ENCODE peak calls at places on chromosomes 1 and 21, in eight cellular contexts. One of them, this sample, is unnamed.

GRCh38 chr1:18868801-18869424 is 9.5 kb upstream of the TAS1R2 start:
- DNase-seq in cardiac muscle cell: no peak
- DNase-seq in AG08395: no peak
- DNase-seq in IMR-90: no peak
- DNase-seq in psoas muscle: no peak
- DNase-seq in DMS153: no peak
- DNase-seq in HEK293T: no peak
- DNase-seq in stimulated activated CD4-positive, alpha-beta T cell treated with anti-CD3 and anti-CD28 coated beads, Interleukin-4, amount 100 ng/mL, for 4 hours: no peak
- DNase-seq in this sample: no peak

GRCh38 chr1:231628207-231628876 is 1.8 kb downstream of the DISC1 start:
- DNase-seq in cardiac muscle cell: no peak
- DNase-seq in AG08395: no peak
- DNase-seq in IMR-90: peak
- DNase-seq in psoas muscle: no peak
- DNase-seq in DMS153: no peak
- DNase-seq in HEK293T: no peak
- DNase-seq in stimulated activated CD4-positive, alpha-beta T cell treated with anti-CD3 and anti-CD28 coated beads, Interleukin-4, amount 100 ng/mL, for 4 hours: peak
- DNase-seq in this sample: no peak

GRCh38 chr1:241998412-241998921 is 431 bp downstream of the MAP1LC3C start:
- DNase-seq in cardiac muscle cell: peak
- DNase-seq in AG08395: peak
- DNase-seq in IMR-90: peak
- DNase-seq in psoas muscle: peak
- DNase-seq in DMS153: no peak
- DNase-seq in HEK293T: peak
- DNase-seq in stimulated activated CD4-positive, alpha-beta T cell treated with anti-CD3 and anti-CD28 coated beads, Interleukin-4, amount 100 ng/mL, for 4 hours: peak
- DNase-seq in this sample: peak

GRCh38 chr1:87989346-87989745 is 660.7 kb downstream of the LMO4 start:
- DNase-seq in cardiac muscle cell: no peak
- DNase-seq in AG08395: no peak
- DNase-seq in IMR-90: no peak
- DNase-seq in psoas muscle: no peak
- DNase-seq in DMS153: no peak
- DNase-seq in HEK293T: no peak
- DNase-seq in stimulated activated CD4-positive, alpha-beta T cell treated with anti-CD3 and anti-CD28 coated beads, Interleukin-4, amount 100 ng/mL, for 4 hours: no peak
- DNase-seq in this sample: no peak

GRCh38 chr1:3504151-3504822 is 49.8 kb downstream of the ARHGEF16 start:
- DNase-seq in cardiac muscle cell: no peak
- DNase-seq in AG08395: peak
- DNase-seq in IMR-90: peak
- DNase-seq in psoas muscle: peak
- DNase-seq in DMS153: no peak
- DNase-seq in HEK293T: no peak
- DNase-seq in stimulated activated CD4-positive, alpha-beta T cell treated with anti-CD3 and anti-CD28 coated beads, Interleukin-4, amount 100 ng/mL, for 4 hours: no peak
- DNase-seq in this sample: peak

GRCh38 chr1:5108740-5109139 is 454.3 kb downstream of the AJAP1 start:
- DNase-seq in cardiac muscle cell: no peak
- DNase-seq in AG08395: no peak
- DNase-seq in IMR-90: no peak
- DNase-seq in psoas muscle: no peak
- DNase-seq in DMS153: peak
- DNase-seq in HEK293T: no peak
- DNase-seq in stimulated activated CD4-positive, alpha-beta T cell treated with anti-CD3 and anti-CD28 coated beads, Interleukin-4, amount 100 ng/mL, for 4 hours: no peak
- DNase-seq in this sample: no peak

GRCh38 chr21:46150491-46151121 is 4.8 kb downstream of the FTCD start:
- DNase-seq in cardiac muscle cell: no peak
- DNase-seq in AG08395: no peak
- DNase-seq in IMR-90: no peak
- DNase-seq in psoas muscle: no peak
- DNase-seq in DMS153: no peak
- DNase-seq in HEK293T: no peak
- DNase-seq in stimulated activated CD4-positive, alpha-beta T cell treated with anti-CD3 and anti-CD28 coated beads, Interleukin-4, amount 100 ng/mL, for 4 hours: no peak
- DNase-seq in this sample: no peak

GRCh38 chr1:165481820-165482532 is 37.0 kb upstream of the RXRG start:
- DNase-seq in cardiac muscle cell: no peak
- DNase-seq in AG08395: peak
- DNase-seq in IMR-90: peak
- DNase-seq in psoas muscle: peak
- DNase-seq in DMS153: no peak
- DNase-seq in HEK293T: no peak
- DNase-seq in stimulated activated CD4-positive, alpha-beta T cell treated with anti-CD3 and anti-CD28 coated beads, Interleukin-4, amount 100 ng/mL, for 4 hours: no peak
- DNase-seq in this sample: peak

GRCh38 chr1:41338820-41339219 is 22.4 kb upstream of the FOXO6 start:
- DNase-seq in cardiac muscle cell: no peak
- DNase-seq in AG08395: no peak
- DNase-seq in IMR-90: no peak
- DNase-seq in psoas muscle: no peak
- DNase-seq in DMS153: no peak
- DNase-seq in HEK293T: no peak
- DNase-seq in stimulated activated CD4-positive, alpha-beta T cell treated with anti-CD3 and anti-CD28 coated beads, Interleukin-4, amount 100 ng/mL, for 4 hours: no peak
- DNase-seq in this sample: no peak